ENCODE peak calls at places on chromosomes 3 and 15, in seven cellular contexts. F is heart left ventricle; Y is CD8-positive, alpha-beta T cell; R is HepG2; I is ovary; M is neural progenitor cell; N is endothelial cell of umbilical vein. K is an unnamed sample.

GRCh38 chr3:64445318-64446300 is 220.3 kb upstream of the PRICKLE2 start:
- DNase-seq in R (no peak), Y (no peak), I (peak; percentile 73), N (no peak), F (no peak), M (peak; percentile 85), K (no peak)

GRCh38 chr3:18370672-18371071 is 54.5 kb downstream of the SATB1 start:
- DNase-seq in F (no peak), R (no peak), I (no peak), Y (no peak), N (no peak), M (no peak), K (no peak)

GRCh38 chr3:182212479-182213076 is 500.9 kb downstream of the SOX2 start:
- DNase-seq in N (peak; percentile 61), I (no peak), R (peak; percentile 96), Y (no peak), M (no peak), F (no peak), K (no peak)

GRCh38 chr3:108380128-108380795 is 83.9 kb downstream of the HHLA2 start:
- DNase-seq in Y (no peak), N (no peak), M (no peak), F (no peak), R (no peak), I (no peak), K (no peak)

GRCh38 chr3:29468150-29468549 is 187.3 kb downstream of the RBMS3 start:
- DNase-seq in N (no peak), I (no peak), F (no peak), Y (no peak), R (no peak), M (no peak), K (no peak)

GRCh38 chr15:78930577-78931388 is 14.1 kb downstream of the CTSH start:
- DNase-seq in Y (no peak), M (no peak), N (peak; percentile 27), F (no peak), I (no peak), R (no peak), K (no peak)

GRCh38 chr15:66704783-66705113 is 2.7 kb downstream of the SMAD6 start:
- DNase-seq in M (no peak), F (no peak), Y (no peak), R (no peak), N (no peak), I (no peak), K (no peak)

GRCh38 chr15:51200791-51201190 is 106.1 kb upstream of the TNFAIP8L3 start:
- DNase-seq in Y (no peak), M (no peak), N (no peak), R (no peak), I (no peak), F (no peak), K (no peak)

GRCh38 chr15:74950078-74951000 is 6.2 kb downstream of the RPP25 start:
- DNase-seq in M (peak; percentile 81), N (peak; percentile 82), I (peak; percentile 74), R (peak; percentile 73), Y (peak; percentile 68), F (peak; percentile 55), K (peak; percentile 86)

GRCh38 chr3:183381179-183381578 is 47.2 kb downstream of the MCF2L2 start:
- DNase-seq in N (no peak), F (no peak), I (no peak), M (no peak), Y (no peak), R (no peak), K (no peak)

GRCh38 chr3:59607628-59608027 is 557.8 kb upstream of the CFAP20DC start:
- DNase-seq in N (no peak), F (no peak), I (no peak), M (no peak), R (peak; percentile 34), Y (no peak), K (no peak)

GRCh38 chr3:47096955-47097354 is 67.0 kb downstream of the SETD2 start:
- DNase-seq in M (no peak), R (no peak), N (no peak), I (no peak), F (no peak), Y (no peak), K (no peak)

GRCh38 chr15:51492528-51492927 is 130.0 kb downstream of the DMXL2 start:
- DNase-seq in N (peak; percentile 26), Y (no peak), I (no peak), F (no peak), M (no peak), R (peak; percentile 10), K (no peak)

GRCh38 chr15:70491183-70491621 is 272.2 kb downstream of the UACA start:
- DNase-seq in N (no peak), M (no peak), F (no peak), Y (no peak), I (no peak), R (no peak), K (no peak)

GRCh38 chr3:159964166-159964973 is 24.3 kb upstream of the IL12A start:
- DNase-seq in Y (no peak), R (no peak), I (no peak), N (peak; percentile 52), M (no peak), F (no peak), K (no peak)

GRCh38 chr3:195068045-195068444 is 202.9 kb downstream of the XXYLT1 start:
- DNase-seq in N (peak; percentile 59), I (no peak), F (no peak), Y (no peak), R (no peak), M (no peak), K (no peak)

GRCh38 chr3:66427951-66428350 is 72.9 kb downstream of the LRIG1 start:
- DNase-seq in F (no peak), N (no peak), R (no peak), Y (no peak), I (no peak), M (no peak), K (no peak)

GRCh38 chr15:71329509-71330260 is 214.4 kb downstream of the THSD4 start:
- DNase-seq in I (no peak), Y (no peak), N (peak; percentile 4), F (peak; percentile 26), R (no peak), M (no peak), K (peak; percentile 61)

GRCh38 chr3:111238896-111239295 is 167.3 kb downstream of the NECTIN3 start:
- DNase-seq in N (no peak), M (no peak), Y (no peak), I (no peak), R (no peak), F (no peak), K (no peak)

GRCh38 chr3:101954361-101954760 is 105.0 kb downstream of the NFKBIZ start:
- DNase-seq in R (no peak), N (peak; percentile 47), Y (no peak), F (no peak), M (no peak), I (no peak), K (no peak)

GRCh38 chr3:121595765-121596406 is 2.7 kb downstream of the FBXO40 start:
- DNase-seq in R (no peak), Y (no peak), I (no peak), F (peak; percentile 17), M (no peak), N (no peak), K (no peak)
- H3K4me1 ChIP-seq in R (peaks cover 13% of the 10 kb centered on the region), Y (no peaks in the 10 kb centered on the region), I (peaks cover 2% of the 10 kb centered on the region), F (no peaks in the 10 kb centered on the region), M (no peaks in the 10 kb centered on the region), N (no peaks in the 10 kb centered on the region), K (no peaks in the 10 kb centered on the region)

GRCh38 chr3:15637131-15637951 is 35.8 kb downstream of the BTD start:
- DNase-seq in I (no peak), M (no peak), F (no peak), N (peak; percentile 76), R (no peak), Y (no peak), K (no peak)
- H3K27ac ChIP-seq in I (no peak overlapping the region), M (no peak overlapping the region), F (peak overlapping the region; percentile 71), N (peak overlapping the region; percentile 93), R (no peak overlapping the region), Y (no peak overlapping the region), K (no peak overlapping the region)

GRCh38 chr3:149368850-149369497 is 8.5 kb downstream of the TM4SF1 start:
- DNase-seq in M (no peak), N (peak; percentile 26), Y (no peak), I (no peak), F (no peak), R (peak; percentile 96), K (no peak)
- H3K4me1 ChIP-seq in M (peaks cover 30% of the 10 kb centered on the region), N (peaks cover 70% of the 10 kb centered on the region), Y (no peaks in the 10 kb centered on the region), I (peaks cover 2% of the 10 kb centered on the region), F (no peaks in the 10 kb centered on the region), R (peaks cover 91% of the 10 kb centered on the region), K (no peaks in the 10 kb centered on the region)

GRCh38 chr15:80479191-80479590 is 75.0 kb downstream of the ARNT2 start:
- DNase-seq in M (no peak), I (no peak), R (no peak), Y (no peak), N (no peak), F (no peak), K (no peak)
- H3K27ac ChIP-seq in M (no peak overlapping the region), I (no peak overlapping the region), R (no peak overlapping the region), Y (no peak overlapping the region), N (no peak overlapping the region), F (no peak overlapping the region), K (no peak overlapping the region)

GRCh38 chr3:149582395-149582794 is 75.4 kb downstream of the WWTR1 start:
- DNase-seq in R (no peak), N (no peak), Y (no peak), M (no peak), F (no peak), I (no peak), K (no peak)
- H3K4me1 ChIP-seq in R (peaks cover 32% of the 10 kb centered on the region), N (peaks cover 91% of the 10 kb centered on the region), Y (no peaks in the 10 kb centered on the region), M (peaks cover 34% of the 10 kb centered on the region), F (peaks cover 8% of the 10 kb centered on the region), I (peaks cover 23% of the 10 kb centered on the region), K (no peaks in the 10 kb centered on the region)

GRCh38 chr3:149472393-149472792 is 2.1 kb upstream of the TM4SF4 start:
- DNase-seq in Y (no peak), N (peak; percentile 8), F (no peak), M (no peak), I (no peak), R (no peak), K (no peak)
- H3K27ac ChIP-seq in Y (no peak overlapping the region), N (no peak overlapping the region), F (no peak overlapping the region), M (no peak overlapping the region), I (peak overlapping the region; percentile 11), R (no peak overlapping the region), K (no peak overlapping the region)

K was measured in right atrium auricular region.